ENCODE peak calls at places on chromosome 14, in four cellular contexts. One of them, this sample, is unnamed.

GRCh38 chr14:33996450-33996849 is 45.6 kb upstream of the EGLN3 start:
- DNase-seq in body of pancreas: no peak
- DNase-seq in HL-60: no peak
- DNase-seq in lung: no peak
- DNase-seq in this sample: no peak

GRCh38 chr14:74946659-74947281 is 8.6 kb downstream of the PGF start:
- DNase-seq in body of pancreas: no peak
- DNase-seq in HL-60: no peak
- DNase-seq in lung: no peak
- DNase-seq in this sample: no peak

GRCh38 chr14:96592591-96593388 is 90.6 kb downstream of the PAPOLA start:
- DNase-seq in body of pancreas: peak; percentile 49
- DNase-seq in HL-60: peak; percentile 14
- DNase-seq in lung: no peak
- DNase-seq in this sample: no peak

GRCh38 chr14:36690301-36691020 is 28.8 kb downstream of the PAX9 start:
- DNase-seq in body of pancreas: no peak
- DNase-seq in HL-60: no peak
- DNase-seq in lung: no peak
- DNase-seq in this sample: no peak

GRCh38 chr14:65296876-65297275 is 115.7 kb upstream of the FUT8 start:
- DNase-seq in body of pancreas: no peak
- DNase-seq in HL-60: no peak
- DNase-seq in lung: no peak
- DNase-seq in this sample: no peak

GRCh38 chr14:51261151-51261550 is 21.1 kb downstream of the TMX1 start:
- DNase-seq in body of pancreas: no peak
- DNase-seq in HL-60: no peak
- DNase-seq in lung: no peak
- DNase-seq in this sample: no peak

GRCh38 chr14:73248294-73248868 is 11.1 kb downstream of the PAPLN start:
- DNase-seq in body of pancreas: no peak
- DNase-seq in HL-60: no peak
- DNase-seq in lung: no peak
- DNase-seq in this sample: peak; percentile 41

GRCh38 chr14:59920378-59920683 is 387 bp downstream of the LRRC9 start:
- DNase-seq in body of pancreas: no peak
- DNase-seq in HL-60: no peak
- DNase-seq in lung: no peak
- DNase-seq in this sample: no peak

GRCh38 chr14:72892103-72892878 is 1.6 kb downstream of the DPF3 start:
- DNase-seq in body of pancreas: no peak
- DNase-seq in HL-60: no peak
- DNase-seq in lung: no peak
- DNase-seq in this sample: no peak

GRCh38 chr14:64038857-64039542 is 186.2 kb downstream of the SYNE2 start:
- DNase-seq in body of pancreas: no peak
- DNase-seq in HL-60: no peak
- DNase-seq in lung: no peak
- DNase-seq in this sample: no peak

GRCh38 chr14:105168496-105168978 is at the start of gene JAG2:
- DNase-seq in body of pancreas: peak; percentile 67
- DNase-seq in HL-60: no peak
- DNase-seq in lung: peak; percentile 55
- DNase-seq in this sample: no peak
- H3K4me3 ChIP-seq in body of pancreas: peak within 1 kb of the TSS; percentile 20
- H3K4me3 ChIP-seq in HL-60: peak within 1 kb of the TSS; percentile 25
- H3K4me3 ChIP-seq in lung: peak within 1 kb of the TSS; percentile 60
- H3K4me3 ChIP-seq in this sample: peak within 1 kb of the TSS; percentile 36

GRCh38 chr14:101122855-101123129 is 219.3 kb upstream of the RTL1 start:
- DNase-seq in body of pancreas: no peak
- DNase-seq in HL-60: no peak
- DNase-seq in lung: no peak
- DNase-seq in this sample: no peak

GRCh38 chr14:101122114-101122854 is 218.8 kb upstream of the RTL1 start:
- DNase-seq in body of pancreas: no peak
- DNase-seq in HL-60: no peak
- DNase-seq in lung: peak; percentile 20
- DNase-seq in this sample: no peak

GRCh38 chr14:101124860-101125259 is 221.3 kb upstream of the RTL1 start:
- DNase-seq in body of pancreas: no peak
- DNase-seq in HL-60: no peak
- DNase-seq in lung: no peak
- DNase-seq in this sample: no peak

GRCh38 chr14:101125313-101125712 is 221.8 kb upstream of the RTL1 start:
- DNase-seq in body of pancreas: no peak
- DNase-seq in HL-60: no peak
- DNase-seq in lung: peak; percentile 16
- DNase-seq in this sample: no peak

GRCh38 chr14:101123639-101124525 is 220.4 kb upstream of the RTL1 start:
- DNase-seq in body of pancreas: no peak
- DNase-seq in HL-60: no peak
- DNase-seq in lung: peak; percentile 28
- DNase-seq in this sample: no peak
- H3K27ac ChIP-seq in body of pancreas: no peak overlapping the region
- H3K27ac ChIP-seq in HL-60: no peak overlapping the region
- H3K27ac ChIP-seq in lung: no peak overlapping the region
- H3K27ac ChIP-seq in this sample: no peak overlapping the region

DNA sequence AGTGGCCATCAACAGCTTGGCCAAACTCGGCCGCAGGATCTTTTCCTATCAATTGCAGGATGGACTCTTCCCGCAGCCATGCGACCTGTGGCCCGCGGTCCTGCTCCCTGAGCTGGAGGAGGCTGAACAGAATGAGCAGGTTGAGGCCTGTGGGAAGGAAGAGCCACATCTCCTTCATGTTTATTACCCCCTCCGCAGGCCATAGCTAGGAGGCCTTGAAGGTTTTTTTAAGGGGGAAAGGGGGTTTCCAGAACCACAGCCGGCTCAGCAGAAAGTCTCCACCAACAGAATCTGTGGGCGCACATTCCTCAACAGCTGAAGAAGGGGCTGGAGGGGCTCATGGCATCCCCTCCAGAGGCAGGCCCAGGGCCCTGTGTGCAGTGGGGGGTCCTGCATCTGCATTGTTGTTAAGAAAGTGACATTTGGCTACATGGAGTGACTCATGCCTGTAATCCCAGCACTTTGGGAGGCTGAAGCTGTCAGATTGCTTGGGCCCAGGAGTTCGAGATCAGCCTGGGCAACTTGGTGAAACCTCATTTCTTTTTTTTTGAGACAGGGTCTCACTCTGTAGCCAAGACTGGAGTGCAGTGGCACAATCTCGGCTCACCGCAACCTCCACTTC is 25.2 kb upstream of the PPP1R13B start:
- DNase-seq in body of pancreas: no peak
- DNase-seq in HL-60: no peak
- DNase-seq in lung: no peak
- DNase-seq in this sample: no peak
- H3K4me3 ChIP-seq in body of pancreas: no peak overlapping the region
- H3K4me3 ChIP-seq in HL-60: no peak overlapping the region
- H3K4me3 ChIP-seq in lung: no peak overlapping the region
- H3K4me3 ChIP-seq in this sample: peak overlapping the region; percentile 33

GRCh38 chr14:98136420-98136819 is 1135.6 kb downstream of the BCL11B start:
- DNase-seq in body of pancreas: no peak
- DNase-seq in HL-60: no peak
- DNase-seq in lung: no peak
- DNase-seq in this sample: no peak
- H3K27ac ChIP-seq in body of pancreas: no peak overlapping the region
- H3K27ac ChIP-seq in HL-60: no peak overlapping the region
- H3K27ac ChIP-seq in lung: no peak overlapping the region
- H3K27ac ChIP-seq in this sample: no peak overlapping the region

This sample was measured in RWPE2.